ENCODE peak calls at places on chromosomes 1 and 21, in five cellular contexts. Z is H1, E is K562, I is HepG2, D is GM12878. P is an unnamed sample.

GRCh38 chr1:167957710-167958109 is 20.8 kb upstream of the MPC2 start:
- DNase-seq in Z (no peak), E (no peak), I (no peak), D (no peak), P (no peak)

GRCh38 chr1:107936498-107937481 is 28.2 kb downstream of the VAV3 start:
- DNase-seq in Z (peak), E (no peak), D (no peak), I (no peak), P (peak)

GRCh38 chr1:52695627-52696026 is 2.5 kb downstream of the COA7 start:
- DNase-seq in E (no peak), Z (no peak), D (no peak), I (no peak), P (no peak)

GRCh38 chr1:79259390-79260336 is 253.1 kb upstream of the ADGRL4 start:
- DNase-seq in D (no peak), Z (no peak), I (no peak), E (no peak), P (no peak)

GRCh38 chr1:210384625-210385024 is 55.9 kb downstream of the HHAT start:
- DNase-seq in D (no peak), I (no peak), E (no peak), Z (no peak), P (no peak)

GRCh38 chr1:55580845-55581332 is 365.7 kb upstream of the USP24 start:
- DNase-seq in E (no peak), I (peak), Z (no peak), D (no peak), P (peak)

GRCh38 chr1:156433032-156433431 is 64.0 kb downstream of the RHBG start:
- DNase-seq in Z (no peak), E (no peak), D (no peak), I (no peak), P (no peak)

GRCh38 chr1:179781962-179782361 is 38.9 kb downstream of the FAM163A start:
- DNase-seq in Z (no peak), E (no peak), D (no peak), I (no peak), P (no peak)

GRCh38 chr1:186683637-186684410 is 3.6 kb upstream of the PTGS2 start:
- DNase-seq in Z (no peak), D (no peak), E (no peak), I (no peak), P (no peak)

GRCh38 chr1:8394456-8395321 is 76.8 kb downstream of the SLC45A1 start:
- DNase-seq in Z (no peak), E (no peak), I (no peak), D (no peak), P (no peak)

GRCh38 chr1:194709439-194709838 is 1523.0 kb upstream of the B3GALT2 start:
- DNase-seq in E (no peak), I (no peak), D (no peak), Z (no peak), P (no peak)

GRCh38 chr1:231626535-231626950 is at the start of gene DISC1:
- DNase-seq in E (peak), Z (peak), I (peak), D (no peak), P (peak)
- TF ChIP-seq SRF in E (no peak), Z (no peak), I (no peak), D (no peak), P (no peak)

DNA sequence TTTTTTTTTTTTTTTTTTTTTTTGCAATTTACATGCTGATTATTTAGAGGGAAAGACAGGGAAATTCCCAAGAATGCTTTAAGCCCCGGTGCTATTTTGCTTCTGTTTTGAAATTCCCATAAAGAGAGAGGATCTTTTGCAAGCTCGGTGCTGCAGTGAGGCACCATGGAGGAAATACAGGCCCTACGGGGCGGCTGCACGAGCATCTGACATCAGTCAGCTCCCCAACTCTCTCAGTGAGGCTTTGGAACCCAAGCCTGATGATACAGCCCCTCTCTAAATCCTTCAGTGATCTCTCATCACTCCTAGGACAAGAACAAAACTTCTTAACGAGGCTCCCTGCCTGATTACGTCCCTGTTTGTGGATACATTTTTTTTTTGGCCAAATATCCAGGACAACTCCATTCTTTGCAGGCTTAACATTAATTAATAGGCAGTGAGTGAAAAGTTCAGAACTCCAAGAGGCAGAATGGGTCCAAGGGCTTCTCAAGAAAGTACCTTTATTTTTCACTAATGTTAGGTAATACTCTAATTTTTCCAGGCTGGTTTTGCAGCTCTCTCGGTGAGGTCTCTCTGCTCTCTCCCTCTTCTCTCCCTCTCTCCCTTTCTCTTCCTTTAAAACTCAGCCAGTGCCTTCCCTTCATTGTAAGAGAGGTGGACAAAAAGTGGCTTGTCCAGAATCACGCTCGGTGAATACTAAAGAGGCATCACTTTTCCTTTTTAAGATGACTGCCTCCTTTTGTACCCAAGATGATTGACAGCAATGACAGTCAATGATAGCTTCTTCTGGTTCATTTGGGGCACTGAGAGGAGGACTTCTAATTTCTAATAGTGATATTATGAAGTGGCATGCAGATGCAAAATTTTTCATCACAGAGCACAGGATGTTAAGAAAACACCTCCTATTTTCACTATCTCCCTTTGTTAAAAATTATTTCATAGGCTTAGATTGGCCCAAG is 1.1 kb upstream of the CHI3L1 start:
- DNase-seq in D (no peak), E (no peak), Z (no peak), I (no peak), P (no peak)
- TF ChIP-seq SRF in D (no peak), E (no peak), Z (no peak), I (no peak), P (no peak)

GRCh38 chr1:116878804-116879477 is 30.8 kb upstream of the PTGFRN start:
- DNase-seq in D (peak), Z (no peak), I (no peak), E (peak), P (peak)
- TF ChIP-seq SRF in D (no peak), Z (no peak), I (no peak), E (no peak), P (no peak)

GRCh38 chr1:4527819-4528218 is 126.6 kb upstream of the AJAP1 start:
- DNase-seq in Z (no peak), D (no peak), E (no peak), I (no peak), P (no peak)
- TF ChIP-seq SRF in Z (no peak), D (no peak), E (no peak), I (no peak), P (no peak)

GRCh38 chr1:2303016-2303775 is 75.1 kb downstream of the SKI start:
- DNase-seq in I (no peak), Z (no peak), E (no peak), D (no peak), P (no peak)

GRCh38 chr1:2306151-2306978 is 78.2 kb downstream of the SKI start:
- DNase-seq in I (no peak), Z (peak), E (no peak), D (no peak), P (no peak)

GRCh38 chr1:2303781-2304180 is 75.7 kb downstream of the SKI start:
- DNase-seq in I (no peak), Z (no peak), E (no peak), D (no peak), P (no peak)

GRCh38 chr1:2304282-2304681 is 76.2 kb downstream of the SKI start:
- DNase-seq in E (no peak), Z (no peak), I (no peak), D (no peak), P (no peak)

DNA sequence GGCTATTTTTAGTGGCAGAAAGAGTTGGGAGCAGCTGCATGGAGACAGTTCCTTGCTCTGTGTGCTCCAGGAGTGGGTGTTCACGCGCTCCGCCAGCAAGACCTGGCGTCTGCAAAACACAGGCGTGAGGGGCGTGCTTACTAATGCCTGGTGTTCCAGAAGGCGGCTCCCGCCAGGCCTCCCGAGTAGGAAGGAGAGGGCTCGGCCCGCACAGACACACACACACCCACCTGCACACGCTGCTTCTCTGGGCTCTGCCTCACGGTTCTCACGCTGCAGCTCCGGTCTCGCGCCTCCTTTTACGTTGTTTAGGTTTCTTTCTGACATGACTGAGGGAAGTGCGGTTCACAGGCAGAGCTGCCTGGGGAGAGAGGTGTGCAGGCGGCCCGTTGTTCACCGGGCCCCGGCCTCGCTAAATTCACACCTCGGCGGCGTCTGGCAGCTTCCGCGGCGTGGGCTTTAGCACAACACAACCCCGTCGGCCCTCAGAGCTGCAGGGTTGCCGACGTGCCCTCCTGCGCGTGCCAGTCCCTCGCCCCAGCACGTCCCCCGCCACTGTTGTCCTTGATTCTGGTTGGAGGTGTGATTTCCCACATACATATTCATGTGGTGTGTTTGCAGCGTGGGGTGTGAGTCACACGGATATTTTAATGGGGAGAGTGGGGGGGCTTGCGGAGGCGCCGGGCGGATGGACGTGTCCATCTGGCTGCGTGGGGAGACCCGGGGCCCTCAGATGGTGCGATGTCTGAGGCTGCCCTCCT is 77.0 kb downstream of the SKI start:
- DNase-seq in Z (no peak), E (no peak), I (no peak), D (no peak), P (no peak)
- TF ChIP-seq SRF in Z (no peak), E (no peak), I (no peak), D (no peak), P (no peak)

DNA sequence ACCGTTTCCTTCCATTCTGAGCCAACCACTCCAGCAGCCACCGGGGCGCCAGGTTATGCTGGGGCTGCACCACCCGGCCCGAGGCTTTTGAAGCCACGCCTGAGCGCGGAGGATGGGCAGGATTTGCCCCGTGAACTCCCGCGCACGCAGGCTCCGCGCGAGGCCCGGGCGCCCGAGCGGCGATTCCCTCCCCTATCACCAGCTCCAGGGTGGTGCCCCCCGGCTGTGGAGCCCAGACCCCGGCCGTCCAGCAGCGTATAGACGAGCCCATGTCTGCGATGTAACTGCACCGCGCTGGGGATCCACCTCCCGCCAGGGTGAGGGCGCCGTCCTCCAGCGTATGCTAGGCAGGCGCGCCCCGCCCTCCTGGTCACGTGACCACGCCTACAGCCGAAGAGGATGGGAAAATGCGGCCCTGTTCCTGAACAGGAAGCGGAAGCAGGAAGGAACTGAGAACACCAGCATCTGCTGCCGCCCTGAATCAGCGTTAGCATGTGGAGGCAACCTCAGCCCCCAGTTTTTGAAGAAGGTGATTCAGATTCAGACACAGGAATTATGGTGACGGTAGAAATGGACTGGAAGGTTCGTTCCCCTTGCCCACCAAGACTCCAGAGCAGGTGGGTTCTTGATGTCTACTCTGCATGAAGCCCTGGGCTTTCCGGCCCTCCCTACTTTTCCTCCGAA is 46.0 kb downstream of the VPS26C start:
- DNase-seq in Z (peak), E (peak), I (peak), D (peak), P (peak)
- TF ChIP-seq SRF in Z (no peak), E (peak), I (no peak), D (no peak), P (no peak)

P was measured in HCT116.